ENCODE peak calls at places on chromosomes 7 and 10, in five cellular contexts. W is cardiac muscle cell, U is prostate gland, F is sigmoid colon, Y is IMR-90. X is an unnamed sample. For H3K4me1, the result is how much of the 10 kb centered on the place peaks cover.

GRCh38 chr10:103969436-103969835 is 2.5 kb downstream of the SLK start:
- DNase-seq in U (no peak), Y (no peak), F (no peak), W (no peak), X (no peak)

GRCh38 chr10:68132391-68132790 is 23.1 kb downstream of the MYPN start:
- DNase-seq in U (no peak), Y (no peak), W (no peak), F (no peak), X (no peak)

GRCh38 chr10:25815236-25815635 is 118.8 kb upstream of the MYO3A start:
- DNase-seq in W (peak), Y (no peak), U (no peak), F (no peak), X (no peak)

GRCh38 chr7:101933685-101934084 is 116.3 kb downstream of the CUX1 start:
- DNase-seq in W (no peak), F (peak), U (no peak), Y (no peak), X (no peak)

GRCh38 chr7:156318426-156318825 is 322.1 kb upstream of the RNF32 start:
- DNase-seq in F (no peak), Y (no peak), W (no peak), U (no peak), X (no peak)

GRCh38 chr7:6637544-6638229 is 569 bp downstream of the ZNF316 start:
- DNase-seq in F (no peak), U (no peak), Y (peak), W (peak), X (peak)

GRCh38 chr7:45086348-45087065 is 2.3 kb downstream of the NACAD start:
- DNase-seq in W (no peak), U (no peak), F (peak), Y (no peak), X (no peak)

GRCh38 chr7:138350701-138351357 is 109.2 kb upstream of the TRIM24 start:
- DNase-seq in W (peak), Y (no peak), F (no peak), U (no peak), X (no peak)

GRCh38 chr10:64075604-64076003 is 554.4 kb downstream of the REEP3 start:
- DNase-seq in F (no peak), U (no peak), W (no peak), Y (no peak), X (no peak)

GRCh38 chr7:44220732-44221131 is 20.0 kb downstream of the YKT6 start:
- DNase-seq in W (no peak), F (peak), Y (no peak), U (no peak), X (no peak)

GRCh38 chr10:106931159-106931852 is 233.2 kb downstream of the SORCS1 start:
- DNase-seq in U (no peak), W (no peak), F (no peak), Y (no peak), X (no peak)

GRCh38 chr10:102523250-102524029 is 19.7 kb downstream of the SUFU start:
- DNase-seq in Y (peak), F (no peak), U (no peak), W (peak), X (no peak)

GRCh38 chr10:35643151-35643975 is 1.3 kb upstream of the FZD8 start:
- DNase-seq in F (peak), Y (peak), W (peak), U (peak), X (peak)

DNA sequence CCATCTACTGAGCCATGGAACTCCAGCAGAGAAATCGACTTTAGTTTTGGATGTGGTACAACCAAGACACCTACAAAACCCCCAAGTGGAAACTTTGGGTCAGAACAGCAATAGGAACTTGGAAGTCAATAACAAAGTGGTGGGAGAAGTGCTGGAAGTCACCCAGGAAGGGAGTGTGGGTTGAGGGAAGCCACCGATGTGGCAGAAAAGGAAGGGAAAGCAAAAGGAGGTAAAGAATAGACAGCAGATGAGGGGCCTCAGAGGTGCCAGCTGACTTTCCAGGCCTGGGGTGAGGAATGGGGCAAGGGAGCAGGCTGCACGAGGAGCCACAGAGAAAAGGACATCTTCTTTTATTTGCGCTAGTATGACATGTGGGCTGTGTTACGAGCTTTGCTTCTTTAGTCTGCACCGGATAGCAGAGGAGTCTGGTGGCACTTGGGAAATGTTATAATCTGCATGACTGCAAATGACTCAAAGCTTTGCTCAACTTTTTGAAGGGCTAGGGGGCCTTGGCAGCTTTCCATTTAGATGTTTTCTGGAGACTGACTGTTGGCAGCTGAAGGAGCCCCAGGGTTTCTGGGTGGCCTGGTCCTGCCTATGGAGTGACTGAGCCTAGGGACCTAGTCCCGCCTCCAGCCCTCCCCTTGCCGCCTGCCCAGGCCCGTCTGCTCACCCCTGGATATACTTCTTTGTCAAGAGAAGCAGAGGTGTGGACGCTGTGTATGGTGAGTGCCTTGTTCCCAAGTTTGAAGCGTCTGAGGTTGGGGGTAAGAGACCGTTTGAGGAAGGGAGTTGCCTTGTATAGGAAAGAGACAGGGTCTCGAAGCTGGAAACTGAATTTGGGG is 5.0 kb downstream of the PRXL2A start:
- DNase-seq in Y (peak), U (peak), W (peak), F (no peak), X (no peak)
- H3K4me1 ChIP-seq in Y (under half), U (under half), W (half or more), F (half or more), X (under half)

DNA sequence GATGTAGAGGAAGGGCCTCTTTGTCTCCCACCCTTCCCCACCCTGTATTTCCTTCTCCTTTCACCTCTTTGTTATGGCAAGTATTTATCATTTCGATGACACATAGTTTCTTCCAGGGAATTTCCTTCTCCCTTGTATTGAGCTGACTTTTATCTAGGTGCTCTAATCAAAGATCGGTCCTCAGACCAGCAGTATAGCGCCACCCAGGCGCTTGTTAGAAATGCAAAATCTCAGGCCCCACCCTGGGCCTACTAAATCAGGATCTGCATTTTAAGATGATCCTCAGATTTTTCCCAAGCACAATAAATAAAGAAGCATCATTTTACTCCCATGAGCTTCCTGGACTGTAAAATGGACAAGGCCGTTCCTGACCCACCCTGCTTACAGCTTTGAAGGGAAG is 12.0 kb upstream of the GOT1 start:
- DNase-seq in W (no peak), U (no peak), F (no peak), Y (no peak), X (no peak)
- TF ChIP-seq CTCF in W (no peak), U (no peak), F (no peak), Y (no peak), X (no peak)

GRCh38 chr7:106282374-106282773 is 2.4 kb downstream of the NAMPT start:
- DNase-seq in Y (no peak), U (no peak), W (no peak), F (no peak), X (no peak)
- H3K4me1 ChIP-seq in Y (under half), U (under half), W (under half), F (under half), X (under half)

DNA sequence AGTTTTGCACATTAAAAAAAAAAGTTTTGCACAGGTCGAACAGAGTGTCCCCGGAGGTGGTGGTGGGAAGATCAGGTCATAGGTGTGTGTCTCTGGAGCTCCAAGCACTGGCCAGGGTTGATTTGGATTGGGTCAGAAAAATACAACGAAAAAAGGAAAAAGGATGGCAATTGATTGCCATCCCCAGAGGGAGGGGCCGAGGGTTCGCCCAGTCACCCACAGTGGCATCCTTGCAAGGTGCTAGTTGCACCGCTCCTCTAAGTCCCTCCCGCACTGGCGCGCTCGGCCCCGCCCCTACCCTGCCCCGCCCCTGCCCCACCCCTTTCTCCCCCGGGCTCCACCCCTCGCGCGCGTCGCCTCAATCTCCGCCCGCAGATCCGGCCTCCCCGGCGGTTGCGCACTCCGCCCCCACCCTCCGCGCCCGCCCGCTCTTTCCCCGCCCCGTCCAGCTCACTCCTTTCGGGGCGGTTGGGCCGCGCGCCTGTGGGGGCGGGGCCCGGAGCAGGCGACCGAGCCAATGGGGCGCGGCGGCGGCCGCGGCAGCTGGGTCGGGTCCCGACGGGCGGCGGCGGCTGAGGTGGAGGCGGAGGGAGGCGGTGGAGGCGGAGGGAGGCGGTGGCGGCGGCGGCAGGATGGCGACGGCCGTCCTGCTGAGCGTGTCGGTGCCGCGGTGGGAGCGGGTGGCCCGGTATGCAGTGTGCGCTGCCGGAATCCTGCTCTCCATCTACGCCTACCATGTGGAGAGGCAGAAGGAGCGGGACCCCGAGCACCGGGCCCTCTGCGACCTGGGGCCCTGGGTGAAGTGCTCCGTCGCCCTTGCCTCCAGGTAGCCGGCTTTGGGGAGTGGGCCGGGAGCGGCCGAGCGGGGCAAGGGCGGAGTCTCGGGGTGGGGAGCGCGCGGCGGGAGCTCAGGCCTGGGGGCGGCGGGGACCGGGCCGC is 31.5 kb upstream of the ERV3-1 start:
- DNase-seq in U (peak), W (peak), F (peak), Y (peak), X (peak)
- TF ChIP-seq CTCF in U (no peak), W (no peak), F (no peak), Y (no peak), X (no peak)